ENCODE peak calls at places on chromosome 6, in eight cellular contexts. L is NCI-H1436, F is nephron progenitor cell, S is renal cortical epithelial cell, C is progenitor cell of endocrine pancreas, T is AG04449, X is T-cell, H is H4. R is an unnamed sample.

GRCh38 chr6:52423971-52424381 is 3.8 kb downstream of the EFHC1 start:
- DNase-seq in H (peak), C (no peak), X (no peak), S (peak), F (no peak), L (no peak), T (peak), R (no peak)

GRCh38 chr6:160831751-160832150 is 129.7 kb downstream of the PLG start:
- DNase-seq in X (no peak), C (no peak), S (no peak), F (peak), H (no peak), T (no peak), L (no peak), R (no peak)

GRCh38 chr6:107787589-107787960 is 36.5 kb downstream of the SCML4 start:
- DNase-seq in F (no peak), X (no peak), L (no peak), C (no peak), H (no peak), S (no peak), T (no peak), R (no peak)

GRCh38 chr6:139150915-139151314 is 16.0 kb downstream of the HECA start:
- DNase-seq in L (no peak), H (no peak), F (no peak), C (no peak), S (no peak), T (no peak), X (no peak), R (no peak)

GRCh38 chr6:10381133-10381829 is 33.6 kb downstream of the TFAP2A start:
- DNase-seq in X (no peak), H (no peak), L (no peak), F (peak), C (no peak), S (no peak), T (no peak), R (no peak)

GRCh38 chr6:22575190-22575589 is 5.8 kb downstream of the HDGFL1 start:
- DNase-seq in H (no peak), S (peak), C (no peak), X (no peak), L (no peak), F (no peak), T (no peak), R (no peak)

GRCh38 chr6:43676962-43677606 is 10.5 kb downstream of the MRPS18A start:
- DNase-seq in T (no peak), C (no peak), H (no peak), L (no peak), X (no peak), S (no peak), F (no peak), R (no peak)

GRCh38 chr6:147407571-147407970 is 100.9 kb upstream of the SAMD5 start:
- DNase-seq in X (no peak), L (no peak), S (no peak), T (no peak), H (no peak), C (no peak), F (no peak), R (no peak)

GRCh38 chr6:26232950-26233607 is 131.9 kb upstream of the BTN3A2 start:
- DNase-seq in X (peak), L (no peak), C (no peak), F (no peak), T (no peak), S (no peak), H (peak), R (no peak)

GRCh38 chr6:90868656-90869055 is 281.8 kb upstream of the MAP3K7 start:
- DNase-seq in H (no peak), X (no peak), C (no peak), L (no peak), F (no peak), T (no peak), S (no peak), R (no peak)

GRCh38 chr6:12458558-12458957 is 168.4 kb downstream of the EDN1 start:
- DNase-seq in S (no peak), F (peak), X (no peak), C (no peak), T (no peak), H (no peak), L (no peak), R (no peak)

GRCh38 chr6:33205172-33206026 is 944 bp downstream of the HSD17B8 start:
- DNase-seq in X (no peak), T (no peak), S (peak), L (no peak), C (no peak), H (peak), F (no peak), R (no peak)

GRCh38 chr6:155693573-155694428 is 238.2 kb upstream of the NOX3 start:
- DNase-seq in C (no peak), L (no peak), X (no peak), S (peak), F (no peak), T (no peak), H (no peak), R (no peak)

GRCh38 chr6:5580736-5581568 is 319.6 kb downstream of the FARS2 start:
- DNase-seq in C (no peak), L (no peak), F (no peak), H (no peak), X (peak), S (no peak), T (no peak), R (no peak)

GRCh38 chr6:7479801-7480266 is 61.6 kb upstream of the DSP start:
- DNase-seq in F (no peak), H (peak), C (no peak), X (no peak), S (peak), T (peak), L (no peak), R (no peak)

GRCh38 chr6:79872986-79873385 is 74.4 kb downstream of the ELOVL4 start:
- DNase-seq in H (no peak), X (no peak), S (peak), L (no peak), C (no peak), F (no peak), T (peak), R (no peak)

GRCh38 chr6:109342564-109342963 is 39.7 kb downstream of the CD164 start:
- DNase-seq in C (no peak), T (no peak), X (no peak), H (no peak), F (no peak), S (no peak), L (no peak), R (no peak)

GRCh38 chr6:36820700-36821580 is 18.3 kb downstream of the CPNE5 start:
- DNase-seq in S (peak), X (no peak), L (no peak), H (peak), C (no peak), T (no peak), F (no peak), R (no peak)

GRCh38 chr6:45305546-45305945 is 22.6 kb upstream of the RUNX2 start:
- DNase-seq in S (no peak), T (no peak), F (no peak), X (no peak), C (no peak), L (no peak), H (no peak), R (no peak)

GRCh38 chr6:68740828-68741500 is 105.9 kb downstream of the ADGRB3 start:
- DNase-seq in S (no peak), X (no peak), C (no peak), F (no peak), H (no peak), L (no peak), T (no peak), R (no peak)